ENCODE peak calls at places on chromosomes 5 and 9, in four cellular contexts. F, Z, O and G are unnamed samples.

GRCh38 chr5:59236448-59236847 is 653.6 kb downstream of the RAB3C start:
- DNase-seq in Z (no peak), O (no peak), F (no peak), G (no peak)

GRCh38 chr5:91499943-91500531 is 116.9 kb upstream of the ARRDC3 start:
- DNase-seq in O (peak; percentile 54), F (no peak), Z (no peak), G (no peak)

GRCh38 chr5:171762841-171763408 is 22.7 kb upstream of the SMIM23 start:
- DNase-seq in Z (no peak), F (no peak), O (peak; percentile 28), G (no peak)

GRCh38 chr5:175880213-175880612 is 8.8 kb downstream of the CPLX2 start:
- DNase-seq in F (no peak), Z (no peak), O (no peak), G (no peak)

GRCh38 chr5:142871056-142871879 is 101.1 kb downstream of the ARHGAP26 start:
- DNase-seq in O (no peak), F (peak; percentile 82), Z (no peak), G (no peak)

GRCh38 chr9:82972446-82972845 is 90.5 kb downstream of the RASEF start:
- DNase-seq in O (no peak), Z (no peak), F (peak; percentile 46), G (no peak)

GRCh38 chr5:40480392-40480791 is 199.3 kb upstream of the PTGER4 start:
- DNase-seq in Z (no peak), F (no peak), O (no peak), G (no peak)

GRCh38 chr9:87540444-87541105 is 42.9 kb downstream of the DAPK1 start:
- DNase-seq in O (no peak), Z (no peak), F (no peak), G (no peak)

GRCh38 chr5:154630410-154630809 is 124.8 kb upstream of the LARP1 start:
- DNase-seq in F (no peak), Z (no peak), O (no peak), G (no peak)

GRCh38 chr5:17378346-17378984 is 119.6 kb upstream of the TAF11L2 start:
- DNase-seq in F (no peak), O (no peak), Z (no peak), G (no peak)

GRCh38 chr9:113514748-113515147 is 51.2 kb downstream of the RGS3 start:
- DNase-seq in F (no peak), Z (no peak), O (no peak), G (no peak)

GRCh38 chr5:56328753-56329560 is 95.8 kb upstream of the ANKRD55 start:
- DNase-seq in Z (no peak), F (no peak), O (peak; percentile 72), G (no peak)

GRCh38 chr5:164627051-164627450 is 1121.6 kb downstream of the MAT2B start:
- DNase-seq in F (no peak), Z (no peak), O (no peak), G (no peak)

GRCh38 chr9:8734760-8735159 is 935.2 kb upstream of the DMAC1 start:
- DNase-seq in O (peak; percentile 55), F (no peak), Z (no peak), G (no peak)

DNA sequence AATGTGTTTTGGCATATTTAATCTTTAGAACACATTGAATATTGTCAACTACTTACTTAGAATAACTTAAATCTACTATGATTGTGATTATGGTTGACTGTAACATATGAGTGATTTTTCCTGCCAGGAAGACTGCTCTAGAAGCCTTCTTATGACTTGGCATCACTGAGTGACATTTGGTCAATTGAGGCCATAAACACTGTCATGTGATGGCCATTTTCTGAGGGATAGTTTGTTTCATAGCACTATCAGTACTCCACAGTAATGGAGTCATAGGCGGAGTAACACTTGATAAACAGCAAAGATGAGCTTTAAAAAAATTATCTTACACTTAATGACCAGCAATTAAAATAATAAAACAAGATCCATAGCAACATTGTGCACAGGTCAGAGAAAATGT is 31.0 kb downstream of the C9orf40 start:
- DNase-seq in F (no peak), Z (no peak), O (no peak), G (no peak)
- TF ChIP-seq CTCF in F (no peak), Z (no peak), O (no peak), G (no peak)

GRCh38 chr5:98397081-98397480 is 376.4 kb upstream of the RGMB start:
- DNase-seq in Z (no peak), O (peak; percentile 11), F (no peak), G (no peak)
- H3K4me3 ChIP-seq in Z (no peak overlapping the region), O (no peak overlapping the region), F (no peak overlapping the region), G (no peak overlapping the region)

GRCh38 chr5:6236170-6236793 is 142.1 kb downstream of the MED10 start:
- DNase-seq in Z (no peak), F (no peak), O (no peak), G (no peak)

GRCh38 chr5:6235726-6236125 is 142.6 kb downstream of the MED10 start:
- DNase-seq in Z (no peak), F (no peak), O (no peak), G (no peak)

GRCh38 chr5:6236858-6237481 is 141.4 kb downstream of the MED10 start:
- DNase-seq in Z (no peak), F (no peak), O (no peak), G (no peak)
- H3K27ac ChIP-seq in Z (no peak overlapping the region), F (no peak overlapping the region), O (no peak overlapping the region), G (no peak overlapping the region)

GRCh38 chr9:124255222-124255621 is 2.5 kb upstream of the NEK6 start:
- DNase-seq in O (no peak), F (peak; percentile 9), Z (no peak), G (no peak)

GRCh38 chr9:124256517-124257069 is 1.2 kb upstream of the NEK6 start:
- DNase-seq in Z (no peak), O (peak; percentile 36), F (peak; percentile 34), G (no peak)

GRCh38 chr9:124257070-124257864 is 482 bp upstream of the NEK6 start:
- DNase-seq in Z (no peak), F (peak; percentile 45), O (peak; percentile 13), G (no peak)

GRCh38 chr9:124251605-124252366 is 6.0 kb upstream of the NEK6 start:
- DNase-seq in F (peak; percentile 26), Z (no peak), O (peak; percentile 28), G (no peak)

DNA sequence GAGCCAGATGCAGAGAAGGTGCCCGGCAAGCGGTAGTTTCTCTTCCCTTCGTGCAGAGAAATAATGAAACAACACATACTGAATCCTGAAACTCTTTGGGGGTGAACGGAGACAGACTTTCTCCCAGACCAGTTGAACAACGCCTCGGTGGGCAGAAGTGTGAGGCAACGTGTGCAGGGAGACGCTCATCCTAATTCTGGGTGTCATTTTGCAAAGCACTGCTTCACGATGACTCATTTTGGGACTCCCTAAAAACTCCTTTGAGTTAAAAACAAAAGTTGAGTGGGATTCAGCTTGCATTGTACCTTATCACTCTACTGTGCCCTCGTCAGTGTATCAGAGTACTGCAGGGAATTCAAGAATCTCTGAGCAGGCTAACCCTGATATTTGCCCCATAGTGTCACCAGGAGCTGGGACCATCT is 3.5 kb upstream of the NEK6 start:
- DNase-seq in O (no peak), Z (no peak), F (peak; percentile 5), G (no peak)
- TF ChIP-seq CTCF in O (no peak), Z (no peak), F (no peak), G (no peak)

GRCh38 chr5:151191661-151192060 is 32.2 kb downstream of the CCDC69 start:
- DNase-seq in Z (no peak), F (no peak), O (no peak), G (no peak)
- H3K4me3 ChIP-seq in Z (no peak overlapping the region), F (no peak overlapping the region), O (no peak overlapping the region), G (no peak overlapping the region)